ENCODE peak calls at places on chromosomes 16 and 17, in four cellular contexts. One of them, this sample, is unnamed.

GRCh38 chr17:68011199-68011665 is 15.0 kb upstream of the C17orf58 start:
- DNase-seq in dorsolateral prefrontal cortex: peak; percentile 41
- DNase-seq in NCI-H1436: no peak
- DNase-seq in small intestine: peak; percentile 34
- DNase-seq in this sample: peak; percentile 28

GRCh38 chr16:1054660-1055556 is 17.6 kb upstream of the SSTR5 start:
- DNase-seq in dorsolateral prefrontal cortex: peak; percentile 79
- DNase-seq in NCI-H1436: no peak
- DNase-seq in small intestine: peak; percentile 43
- DNase-seq in this sample: peak; percentile 16

GRCh38 chr16:27718767-27719445 is 169.0 kb downstream of the KATNIP start:
- DNase-seq in small intestine: peak; percentile 14
- DNase-seq in dorsolateral prefrontal cortex: peak; percentile 94
- DNase-seq in NCI-H1436: no peak
- DNase-seq in this sample: no peak

GRCh38 chr17:30816165-30816564 is 8.3 kb downstream of the CRLF3 start:
- DNase-seq in NCI-H1436: no peak
- DNase-seq in dorsolateral prefrontal cortex: no peak
- DNase-seq in small intestine: no peak
- DNase-seq in this sample: no peak

GRCh38 chr17:39960406-39961053 is 2.3 kb upstream of the GSDMA start:
- DNase-seq in dorsolateral prefrontal cortex: no peak
- DNase-seq in small intestine: peak; percentile 35
- DNase-seq in NCI-H1436: no peak
- DNase-seq in this sample: no peak

GRCh38 chr17:50219939-50220465 is 18.6 kb upstream of the COL1A1 start:
- DNase-seq in NCI-H1436: no peak
- DNase-seq in small intestine: no peak
- DNase-seq in dorsolateral prefrontal cortex: no peak
- DNase-seq in this sample: no peak

GRCh38 chr17:13520899-13521572 is 80.7 kb downstream of the HS3ST3A1 start:
- DNase-seq in NCI-H1436: no peak
- DNase-seq in dorsolateral prefrontal cortex: no peak
- DNase-seq in small intestine: no peak
- DNase-seq in this sample: no peak

GRCh38 chr16:82263456-82264159 is 93.6 kb upstream of the MPHOSPH6 start:
- DNase-seq in small intestine: peak; percentile 65
- DNase-seq in dorsolateral prefrontal cortex: peak; percentile 81
- DNase-seq in NCI-H1436: peak; percentile 42
- DNase-seq in this sample: peak; percentile 64

GRCh38 chr16:69106491-69107291 is 1.2 kb downstream of the HAS3 start:
- DNase-seq in NCI-H1436: no peak
- DNase-seq in small intestine: peak; percentile 17
- DNase-seq in dorsolateral prefrontal cortex: no peak
- DNase-seq in this sample: no peak

GRCh38 chr17:59154335-59154720 is 658 bp downstream of the SKA2 start:
- DNase-seq in small intestine: peak; percentile 44
- DNase-seq in NCI-H1436: peak; percentile 50
- DNase-seq in dorsolateral prefrontal cortex: peak; percentile 38
- DNase-seq in this sample: peak; percentile 66

GRCh38 chr16:1271380-1271749 is 15.5 kb downstream of the TPSD1 start:
- DNase-seq in dorsolateral prefrontal cortex: no peak
- DNase-seq in NCI-H1436: no peak
- DNase-seq in small intestine: peak; percentile 30
- DNase-seq in this sample: no peak

GRCh38 chr16:52471650-52472370 is 75.1 kb downstream of the TOX3 start:
- DNase-seq in NCI-H1436: no peak
- DNase-seq in small intestine: no peak
- DNase-seq in dorsolateral prefrontal cortex: no peak
- DNase-seq in this sample: no peak

GRCh38 chr16:67280090-67281015 is 1.0 kb downstream of the PLEKHG4 start:
- DNase-seq in small intestine: no peak
- DNase-seq in dorsolateral prefrontal cortex: no peak
- DNase-seq in NCI-H1436: no peak
- DNase-seq in this sample: no peak

GRCh38 chr17:2253768-2254406 is 49.7 kb downstream of the SMG6 start:
- DNase-seq in small intestine: no peak
- DNase-seq in dorsolateral prefrontal cortex: no peak
- DNase-seq in NCI-H1436: no peak
- DNase-seq in this sample: no peak

GRCh38 chr17:39705786-39706348 is 6.0 kb downstream of the ERBB2 start:
- DNase-seq in small intestine: peak; percentile 93
- DNase-seq in NCI-H1436: no peak
- DNase-seq in dorsolateral prefrontal cortex: no peak
- DNase-seq in this sample: no peak

GRCh38 chr17:10021239-10021638 is 116.2 kb upstream of the RCVRN start:
- DNase-seq in NCI-H1436: no peak
- DNase-seq in small intestine: no peak
- DNase-seq in dorsolateral prefrontal cortex: no peak
- DNase-seq in this sample: no peak

GRCh38 chr16:6663668-6664067 is 669.0 kb upstream of the RBFOX1 start:
- DNase-seq in dorsolateral prefrontal cortex: no peak
- DNase-seq in small intestine: no peak
- DNase-seq in NCI-H1436: no peak
- DNase-seq in this sample: no peak

GRCh38 chr17:40309031-40309937 is at the start of gene RARA:
- DNase-seq in dorsolateral prefrontal cortex: peak; percentile 60
- DNase-seq in NCI-H1436: peak; percentile 58
- DNase-seq in small intestine: peak; percentile 67
- DNase-seq in this sample: peak; percentile 63

GRCh38 chr16:1263591-1264216 is 7.8 kb downstream of the TPSD1 start:
- DNase-seq in NCI-H1436: no peak
- DNase-seq in dorsolateral prefrontal cortex: no peak
- DNase-seq in small intestine: no peak
- DNase-seq in this sample: no peak

GRCh38 chr17:38509008-38509771 is 80.9 kb downstream of the ARHGAP23 start:
- DNase-seq in NCI-H1436: no peak
- DNase-seq in small intestine: peak; percentile 60
- DNase-seq in dorsolateral prefrontal cortex: peak; percentile 74
- DNase-seq in this sample: no peak

GRCh38 chr16:15907863-15908478 is 19.6 kb upstream of the CEP20 start:
- DNase-seq in small intestine: peak; percentile 53
- DNase-seq in dorsolateral prefrontal cortex: no peak
- DNase-seq in NCI-H1436: peak; percentile 86
- DNase-seq in this sample: peak; percentile 65

GRCh38 chr16:11212819-11213196 is 43.2 kb downstream of the SOCS1 start:
- DNase-seq in NCI-H1436: peak; percentile 20
- DNase-seq in dorsolateral prefrontal cortex: no peak
- DNase-seq in small intestine: no peak
- DNase-seq in this sample: no peak

GRCh38 chr17:27888945-27889344 is 4.2 kb downstream of the LYRM9 start:
- DNase-seq in dorsolateral prefrontal cortex: no peak
- DNase-seq in small intestine: no peak
- DNase-seq in NCI-H1436: no peak
- DNase-seq in this sample: no peak

GRCh38 chr17:40356906-40357861 is 7.4 kb downstream of the GJD3 start:
- DNase-seq in dorsolateral prefrontal cortex: no peak
- DNase-seq in NCI-H1436: no peak
- DNase-seq in small intestine: no peak
- DNase-seq in this sample: no peak

GRCh38 chr17:50346313-50347086 is 574 bp downstream of the XYLT2 start:
- DNase-seq in small intestine: peak; percentile 44
- DNase-seq in NCI-H1436: no peak
- DNase-seq in dorsolateral prefrontal cortex: no peak
- DNase-seq in this sample: peak; percentile 20

GRCh38 chr16:58422809-58423208 is 30.5 kb downstream of the GINS3 start:
- DNase-seq in small intestine: no peak
- DNase-seq in dorsolateral prefrontal cortex: no peak
- DNase-seq in NCI-H1436: no peak
- DNase-seq in this sample: no peak

GRCh38 chr17:29376667-29377268 is 13.4 kb upstream of the TAOK1 start:
- DNase-seq in NCI-H1436: no peak
- DNase-seq in small intestine: no peak
- DNase-seq in dorsolateral prefrontal cortex: peak; percentile 87
- DNase-seq in this sample: no peak

GRCh38 chr17:20961551-20961950 is 81.3 kb downstream of the USP22 start:
- DNase-seq in NCI-H1436: no peak
- DNase-seq in small intestine: no peak
- DNase-seq in dorsolateral prefrontal cortex: no peak
- DNase-seq in this sample: no peak

GRCh38 chr16:16083421-16084156 is 134.2 kb downstream of the ABCC1 start:
- DNase-seq in NCI-H1436: no peak
- DNase-seq in small intestine: no peak
- DNase-seq in dorsolateral prefrontal cortex: no peak
- DNase-seq in this sample: no peak

This sample was measured in NCI-H345.